ENCODE peak calls at places on chromosome 1, in six cellular contexts. V is neuronal stem cell, S is H9, H is mesenchymal stem cell, U is IMR-90, D is H1. L is an unnamed sample.

GRCh38 chr1:181817091-181817490 is 244.4 kb downstream of the ZNF648 start:
- DNase-seq in D (no peak), H (no peak), S (no peak), V (no peak), U (no peak), L (no peak)

GRCh38 chr1:96313216-96313615 is 408.4 kb upstream of the PTBP2 start:
- DNase-seq in V (no peak), S (no peak), U (peak), H (peak), D (no peak), L (no peak)

GRCh38 chr1:1324524-1325287 is at the start of the genes CPTP and INTS11:
- DNase-seq in U (peak), S (peak), V (peak), D (peak), H (peak), L (peak)

GRCh38 chr1:164296172-164296571 is 262.8 kb upstream of the PBX1 start:
- DNase-seq in U (no peak), H (no peak), D (no peak), V (peak), S (no peak), L (no peak)

GRCh38 chr1:204151562-204152309 is at the start of gene ETNK2:
- DNase-seq in U (peak), V (peak), H (peak), D (peak), S (peak), L (peak)

GRCh38 chr1:14880456-14881316 is 272.9 kb upstream of the TMEM51 start:
- DNase-seq in V (no peak), D (no peak), H (peak), S (no peak), U (peak), L (no peak)

GRCh38 chr1:209552406-209553264 is 30.9 kb upstream of the CAMK1G start:
- DNase-seq in U (no peak), S (no peak), H (no peak), D (no peak), V (no peak), L (no peak)

GRCh38 chr1:181170194-181170593 is 81.7 kb downstream of the IER5 start:
- DNase-seq in V (no peak), D (no peak), U (no peak), S (no peak), H (no peak), L (no peak)

DNA sequence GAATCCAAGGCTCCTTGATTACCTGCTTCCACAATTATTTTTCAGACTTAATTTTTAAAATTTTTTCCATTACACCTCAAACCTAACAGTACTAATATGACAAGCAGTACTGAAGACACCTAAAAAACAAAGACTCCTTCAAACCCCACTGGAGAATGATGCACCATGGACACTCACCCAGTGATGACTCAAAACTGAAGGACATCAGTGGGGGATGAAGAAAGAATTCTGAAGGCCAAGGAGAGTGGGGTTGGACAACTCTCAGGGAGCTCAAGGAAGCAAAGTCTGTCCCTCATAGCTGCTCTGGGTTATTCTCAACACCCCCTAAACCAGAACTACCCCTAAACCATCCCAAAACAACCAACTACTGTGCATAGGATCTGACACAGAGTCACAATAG is 2.4 kb upstream of the ARHGAP29 start:
- DNase-seq in V (no peak), S (no peak), H (no peak), D (no peak), U (peak), L (peak)
- H4K8ac ChIP-seq in V (no peak), S (no peak), H (no peak), D (no peak), U (no peak), L (no peak)

GRCh38 chr1:156705918-156706646 is 699 bp upstream of the CRABP2 start:
- DNase-seq in S (peak), H (peak), U (peak), V (peak), D (peak), L (peak)
- H4K8ac ChIP-seq in S (no peak), H (peak), U (peak), V (no peak), D (peak), L (peak)

DNA sequence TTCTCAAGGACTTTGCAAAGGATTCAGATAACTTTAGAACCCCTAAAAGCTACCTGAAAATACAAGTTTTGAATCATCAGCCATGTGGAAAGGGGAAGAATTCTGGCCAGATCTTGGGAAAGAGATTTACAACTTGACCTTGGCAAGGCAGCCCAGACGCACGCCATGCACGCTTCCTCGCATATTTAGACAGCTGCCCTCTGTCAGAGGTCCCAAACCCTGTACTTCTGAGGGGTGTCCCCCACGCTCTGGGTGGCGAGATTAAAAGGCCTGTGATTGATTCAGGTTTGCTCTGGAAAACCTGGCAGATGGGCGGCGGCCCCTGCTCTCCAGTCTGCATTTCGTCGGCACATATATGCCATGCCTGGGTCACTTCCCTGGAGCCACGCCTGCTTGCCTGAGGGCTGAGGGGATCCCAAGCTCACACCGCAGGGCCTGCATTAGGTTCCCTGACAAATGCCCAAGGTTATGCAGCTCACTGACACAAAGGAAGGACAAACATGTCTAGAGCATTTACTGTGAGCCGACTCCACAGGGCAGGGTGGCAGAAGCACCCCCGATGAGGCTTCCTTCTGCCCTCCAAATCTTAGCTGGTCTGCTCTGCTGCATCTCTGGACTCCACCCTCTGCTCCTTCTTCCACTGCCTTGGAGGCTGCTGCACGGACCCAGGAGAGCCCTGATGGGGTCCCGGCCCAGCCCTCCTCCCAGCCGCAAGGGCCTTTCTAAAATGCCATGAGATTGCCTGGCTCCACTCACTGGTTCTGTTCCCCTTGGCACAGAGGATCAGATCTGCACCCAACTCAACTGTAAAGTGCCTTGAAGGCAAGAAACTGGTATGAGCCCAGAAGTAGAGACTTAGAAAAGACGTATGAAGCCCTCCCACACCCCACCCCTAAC is 103.9 kb downstream of the BCAR3 start:
- DNase-seq in D (peak), U (no peak), S (no peak), V (no peak), H (no peak), L (no peak)
- H4K8ac ChIP-seq in D (no peak), U (no peak), S (no peak), V (no peak), H (no peak), L (no peak)

DNA sequence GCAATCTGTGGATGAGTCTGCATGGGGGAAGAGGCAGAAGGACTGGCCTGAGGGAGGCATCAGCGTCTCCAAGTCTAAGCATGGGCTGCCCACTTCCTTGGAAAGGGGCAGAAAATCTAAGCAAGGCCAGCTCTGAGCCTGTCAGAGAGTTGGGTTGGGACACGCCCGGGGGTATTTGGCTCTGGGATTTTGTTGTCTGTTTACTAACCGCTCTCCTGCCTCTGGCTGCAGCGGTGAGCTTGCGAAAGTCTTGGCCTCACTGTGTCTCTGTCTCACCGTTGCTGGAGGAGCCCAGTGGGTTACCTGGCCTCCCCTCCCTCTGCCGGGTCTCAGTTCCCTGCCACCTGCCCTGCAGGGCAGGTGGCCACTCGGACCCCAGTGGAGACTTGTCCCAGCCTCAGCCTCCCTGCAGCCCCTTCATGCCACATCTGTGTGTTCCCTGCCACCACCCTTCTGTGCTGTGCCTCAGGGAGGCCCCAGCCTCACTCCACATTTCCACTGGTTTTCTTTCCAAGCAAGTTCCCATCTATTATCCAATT is 33.7 kb downstream of the EDN2 start:
- DNase-seq in V (no peak), H (no peak), U (no peak), D (no peak), S (no peak), L (no peak)
- H4K8ac ChIP-seq in V (no peak), H (no peak), U (no peak), D (no peak), S (no peak), L (no peak)

DNA sequence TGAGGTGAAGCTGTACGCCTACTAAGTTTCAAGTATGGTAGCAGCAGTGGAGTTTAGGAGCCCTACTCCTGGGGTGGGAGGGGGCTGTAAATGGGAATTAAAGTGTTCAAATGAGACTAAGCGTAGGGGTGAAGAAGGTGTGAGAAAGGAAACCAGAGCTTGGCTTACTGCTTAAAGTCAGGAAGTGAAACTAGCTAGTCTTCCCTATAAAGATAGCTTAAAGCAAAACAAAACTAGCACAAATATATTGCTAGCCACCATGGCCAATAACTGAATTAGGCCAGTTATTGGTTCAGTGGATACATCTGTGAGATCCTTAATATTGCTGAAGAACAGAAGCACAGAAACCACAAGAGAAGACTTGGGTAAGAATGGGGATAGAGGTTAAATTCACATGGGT is 492.2 kb upstream of the PKN2 start:
- DNase-seq in H (no peak), S (no peak), U (no peak), V (no peak), D (no peak), L (no peak)
- H4K8ac ChIP-seq in H (no peak), S (no peak), U (no peak), V (no peak), D (no peak), L (no peak)

GRCh38 chr1:2641381-2642130 is 8.7 kb upstream of the MMEL1 start:
- DNase-seq in U (no peak), H (no peak), S (no peak), V (no peak), D (no peak), L (no peak)

GRCh38 chr1:2643414-2644077 is 10.7 kb upstream of the MMEL1 start:
- DNase-seq in H (no peak), V (no peak), U (no peak), S (no peak), D (no peak), L (no peak)

GRCh38 chr1:2642560-2643413 is 10.0 kb upstream of the MMEL1 start:
- DNase-seq in H (peak), V (peak), U (peak), D (peak), S (peak), L (peak)

GRCh38 chr1:2640626-2641025 is 7.8 kb upstream of the MMEL1 start:
- DNase-seq in H (no peak), S (no peak), V (no peak), U (no peak), D (no peak), L (no peak)

GRCh38 chr1:2642131-2642559 is 9.3 kb upstream of the MMEL1 start:
- DNase-seq in U (no peak), D (no peak), H (no peak), V (no peak), S (no peak), L (no peak)
- H4K8ac ChIP-seq in U (peak), D (peak), H (peak), V (no peak), S (no peak), L (no peak)

GRCh38 chr1:171817511-171818265 is 23.6 kb upstream of the DNM3 start:
- DNase-seq in H (peak), V (no peak), D (no peak), U (peak), S (peak), L (peak)
- H4K8ac ChIP-seq in H (peak), V (no peak), D (no peak), U (no peak), S (no peak), L (no peak)

L was measured in mesendoderm.